ENCODE peak calls at places on chromosomes 12 and 14, in five cellular contexts. G is CD4-positive, alpha-beta memory T cell; J is stomach; P is uterus; O is heart right ventricle. Y is an unnamed sample.

GRCh38 chr12:49662998-49663843 is 39.9 kb downstream of the PRPF40B start:
- DNase-seq in G (peak; percentile 75), J (no peak), P (peak; percentile 62), O (peak; percentile 71), Y (peak; percentile 82)

GRCh38 chr12:54164402-54165145 is 24.2 kb downstream of the SMUG1 start:
- DNase-seq in G (no peak), J (no peak), P (no peak), O (no peak), Y (peak; percentile 77)

GRCh38 chr12:78388461-78388860 is 476.1 kb upstream of the SYT1 start:
- DNase-seq in G (no peak), J (no peak), P (no peak), O (no peak), Y (no peak)

GRCh38 chr12:109247831-109248654 is 61.0 kb downstream of the FOXN4 start:
- DNase-seq in G (no peak), J (peak; percentile 79), P (no peak), O (no peak), Y (no peak)

GRCh38 chr14:89813485-89814080 is 140.9 kb downstream of the EFCAB11 start:
- DNase-seq in G (no peak), J (no peak), P (no peak), O (no peak), Y (peak; percentile 72)

GRCh38 chr12:124510301-124510970 is 57.0 kb downstream of the NCOR2 start:
- DNase-seq in G (no peak), J (peak; percentile 34), P (no peak), O (no peak), Y (peak; percentile 81)

GRCh38 chr14:81220767-81221578 is at the start of gene GTF2A1:
- DNase-seq in G (peak; percentile 96), J (peak; percentile 96), P (peak; percentile 93), O (peak; percentile 95), Y (peak; percentile 98)

GRCh38 chr12:63023926-63024325 is 89.0 kb upstream of the PPM1H start:
- DNase-seq in G (no peak), J (no peak), P (no peak), O (no peak), Y (no peak)

GRCh38 chr12:42790761-42791151 is 201.2 kb upstream of the PRICKLE1 start:
- DNase-seq in G (no peak), J (no peak), P (no peak), O (no peak), Y (peak; percentile 62)

GRCh38 chr12:113818833-113819232 is 147.3 kb downstream of the RBM19 start:
- DNase-seq in G (no peak), J (no peak), P (no peak), O (no peak), Y (peak; percentile 95)

GRCh38 chr12:114751712-114752111 is 67.7 kb upstream of the TBX3 start:
- DNase-seq in G (no peak), J (no peak), P (no peak), O (no peak), Y (no peak)

GRCh38 chr12:93183940-93184663 is 193.6 kb upstream of the NUDT4 start:
- DNase-seq in G (no peak), J (no peak), P (peak; percentile 39), O (no peak), Y (no peak)

GRCh38 chr12:583251-583869 is 79.9 kb downstream of the NINJ2 start:
- DNase-seq in G (no peak), J (no peak), P (peak; percentile 7), O (peak; percentile 70), Y (peak; percentile 81)

DNA sequence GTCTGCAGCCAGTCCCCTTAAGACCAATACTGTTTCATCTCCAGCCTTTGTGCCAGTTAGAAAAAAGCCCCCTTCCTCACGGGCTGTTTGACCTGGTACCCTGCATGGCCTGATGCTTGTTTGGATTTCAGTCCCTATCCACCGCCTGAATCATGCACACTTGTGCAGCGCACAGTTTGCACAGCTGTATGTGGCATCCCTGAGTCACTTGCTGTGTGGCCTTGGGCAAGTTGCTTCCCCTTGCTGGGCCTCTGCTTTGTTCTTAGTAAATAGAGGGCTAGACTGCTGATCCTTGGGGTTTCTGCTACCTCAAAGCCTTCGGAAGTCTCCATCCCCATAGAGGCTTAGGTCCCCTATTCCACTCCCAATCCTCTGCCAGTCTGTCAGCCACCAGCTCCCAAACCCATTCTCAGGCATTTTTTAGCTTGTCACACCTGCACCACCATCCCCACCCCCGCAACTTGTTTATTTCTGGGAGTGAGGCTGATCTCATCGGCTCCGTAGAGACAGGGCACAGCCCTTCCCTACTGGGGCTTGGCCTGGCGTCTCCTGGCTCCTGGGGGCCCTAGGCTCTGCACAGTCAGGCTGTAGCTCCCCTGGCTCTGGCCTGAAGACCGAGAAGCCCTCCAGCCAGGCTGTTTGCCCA is 8.8 kb downstream of the KRT80 start:
- DNase-seq in G (no peak), J (no peak), P (no peak), O (no peak), Y (peak; percentile 89)
- H3K27ac ChIP-seq in G (no peak overlapping the region), J (no peak overlapping the region), P (peak overlapping the region; percentile 22), O (peak overlapping the region; percentile 15), Y (no peak overlapping the region)

DNA sequence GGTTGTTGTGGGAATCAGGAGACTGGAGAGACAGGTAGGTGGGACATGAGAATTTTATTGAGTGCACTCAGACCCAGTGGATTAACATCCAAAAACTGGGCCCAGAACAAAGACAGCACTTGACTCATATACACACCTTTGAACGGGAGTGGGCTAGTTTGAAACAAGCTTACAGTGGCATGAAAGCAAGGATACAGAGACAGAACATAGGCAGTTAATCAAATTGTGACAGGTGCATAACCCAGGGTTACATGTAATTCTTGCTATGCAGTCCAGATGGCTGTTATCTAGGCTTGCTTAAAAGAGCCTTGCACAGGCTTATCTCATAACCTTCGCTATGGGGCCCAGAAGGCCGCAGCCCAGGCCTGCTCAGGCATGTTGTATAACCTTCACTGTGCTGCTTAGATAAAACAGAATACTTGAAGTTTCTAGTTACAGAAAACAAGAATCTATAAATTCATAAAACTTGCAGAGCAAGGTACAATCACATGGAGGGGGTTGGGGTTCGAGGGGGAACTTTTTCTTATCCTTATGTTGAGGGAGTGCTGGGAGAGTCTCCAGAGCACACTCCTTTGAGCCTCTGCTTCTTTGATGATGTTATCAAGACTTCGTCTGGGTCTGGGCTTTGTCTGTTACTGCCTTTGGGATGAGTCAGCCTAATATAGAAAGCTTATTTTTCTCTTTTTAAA is 81.7 kb downstream of the TNFAIP2 start:
- DNase-seq in G (no peak), J (no peak), P (no peak), O (no peak), Y (no peak)
- H3K9me3 ChIP-seq in G (peaks cover 8% of the 10 kb centered on the region), J (peaks cover 17% of the 10 kb centered on the region), P (no peaks in the 10 kb centered on the region), O (peaks cover 7% of the 10 kb centered on the region), Y (peaks cover 58% of the 10 kb centered on the region)

DNA sequence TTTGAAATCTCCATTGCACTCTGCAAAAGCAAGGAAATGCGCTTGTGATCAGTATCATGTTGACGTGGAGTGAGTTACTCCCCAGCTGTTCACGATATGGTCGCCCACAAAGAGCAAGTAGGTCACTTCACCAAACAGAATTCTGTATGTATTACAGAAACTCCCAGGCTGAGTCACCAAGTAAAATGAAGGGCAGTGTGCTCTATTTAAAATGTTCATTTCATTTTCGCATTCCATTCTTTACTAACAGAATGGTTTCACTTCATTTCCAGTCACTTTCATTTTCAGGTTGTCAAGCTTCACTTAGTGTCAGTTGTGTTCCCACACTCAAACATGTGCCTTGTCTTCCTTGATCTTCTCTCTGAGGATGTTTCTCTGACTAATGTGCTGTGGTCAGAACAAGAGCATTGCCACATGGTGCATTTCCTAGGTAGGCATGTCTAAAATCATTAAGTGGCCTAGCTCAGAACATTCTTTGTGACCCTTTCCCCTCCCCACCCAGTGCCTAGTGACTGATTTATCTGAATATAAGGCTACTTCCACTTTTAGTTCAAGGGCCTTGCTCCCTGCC is 391.2 kb downstream of the RAD51B start:
- DNase-seq in G (peak; percentile 61), J (no peak), P (no peak), O (no peak), Y (no peak)
- H3K27ac ChIP-seq in G (peak overlapping the region; percentile 31), J (peak overlapping the region; percentile 83), P (peak overlapping the region; percentile 90), O (peak overlapping the region; percentile 71), Y (no peak overlapping the region)

GRCh38 chr14:105636935-105637334 is 110.6 kb downstream of the TMEM121 start:
- DNase-seq in G (no peak), J (no peak), P (no peak), O (no peak), Y (no peak)

GRCh38 chr14:105629886-105630215 is 103.5 kb downstream of the TMEM121 start:
- DNase-seq in G (no peak), J (no peak), P (no peak), O (no peak), Y (no peak)

GRCh38 chr14:105627701-105628100 is 101.3 kb downstream of the TMEM121 start:
- DNase-seq in G (no peak), J (no peak), P (no peak), O (no peak), Y (no peak)

GRCh38 chr14:105635560-105635959 is 109.2 kb downstream of the TMEM121 start:
- DNase-seq in G (no peak), J (no peak), P (no peak), O (no peak), Y (no peak)

GRCh38 chr14:105632010-105632409 is 105.6 kb downstream of the TMEM121 start:
- DNase-seq in G (no peak), J (no peak), P (no peak), O (no peak), Y (no peak)
- H3K9me3 ChIP-seq in G (no peaks in the 10 kb centered on the region), J (no peaks in the 10 kb centered on the region), P (no peaks in the 10 kb centered on the region), O (no peaks in the 10 kb centered on the region), Y (peaks cover 12% of the 10 kb centered on the region)

DNA sequence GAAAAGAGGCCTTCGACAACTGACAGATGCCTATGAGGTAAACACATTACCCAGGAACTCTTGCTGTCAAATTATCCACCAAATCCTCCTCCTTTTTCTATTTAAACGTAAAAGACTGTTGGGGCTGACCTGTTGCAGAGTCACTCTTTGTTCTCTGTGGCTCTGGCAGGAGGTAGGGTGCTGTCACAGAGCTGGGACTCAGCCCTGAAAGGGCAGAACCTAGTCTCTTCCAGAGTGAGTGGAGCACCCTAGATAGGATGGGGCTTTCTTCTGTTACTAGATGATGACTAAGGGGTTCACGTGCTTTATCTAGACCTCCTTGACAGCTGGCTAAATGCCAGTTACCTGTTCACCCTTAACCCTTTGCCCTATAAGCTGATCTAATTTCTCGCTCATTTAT is 25.7 kb downstream of the FNTB start:
- DNase-seq in G (no peak), J (no peak), P (no peak), O (no peak), Y (no peak)
- H3K27ac ChIP-seq in G (no peak overlapping the region), J (no peak overlapping the region), P (no peak overlapping the region), O (no peak overlapping the region), Y (no peak overlapping the region)

GRCh38 chr12:34406996-34407300 is 384.7 kb downstream of the ALG10 start:
- DNase-seq in G (no peak), J (no peak), P (peak; percentile 2), O (no peak), Y (no peak)

GRCh38 chr12:34406228-34406995 is 384.1 kb downstream of the ALG10 start:
- DNase-seq in G (no peak), J (peak; percentile 16), P (peak; percentile 8), O (peak; percentile 1), Y (peak; percentile 16)

GRCh38 chr12:34404377-34405285 is 382.3 kb downstream of the ALG10 start:
- DNase-seq in G (no peak), J (peak; percentile 15), P (peak; percentile 3), O (peak; percentile 2), Y (peak; percentile 16)

GRCh38 chr12:34403706-34404376 is 381.5 kb downstream of the ALG10 start:
- DNase-seq in G (no peak), J (peak; percentile 17), P (peak; percentile 5), O (no peak), Y (no peak)

GRCh38 chr12:34405286-34406227 is 383.3 kb downstream of the ALG10 start:
- DNase-seq in G (no peak), J (no peak), P (peak; percentile 1), O (peak; percentile 3), Y (peak; percentile 24)
- H3K9me3 ChIP-seq in G (peaks cover 37% of the 10 kb centered on the region), J (peaks cover 27% of the 10 kb centered on the region), P (no peaks in the 10 kb centered on the region), O (peaks cover 45% of the 10 kb centered on the region), Y (peaks cover 61% of the 10 kb centered on the region)

GRCh38 chr12:106010746-106011145 is 128.0 kb downstream of the NUAK1 start:
- DNase-seq in G (no peak), J (no peak), P (no peak), O (no peak), Y (no peak)
- H3K27ac ChIP-seq in G (no peak overlapping the region), J (no peak overlapping the region), P (no peak overlapping the region), O (no peak overlapping the region), Y (no peak overlapping the region)